ENCODE peak calls at places on chromosomes 2 and 18, in four cellular contexts. One of them, this sample, is unnamed.

GRCh38 chr2:28956415-28956826 is 24.7 kb upstream of the TOGARAM2 start:
- DNase-seq in body of pancreas: peak; percentile 25
- DNase-seq in G401: peak; percentile 24
- DNase-seq in naive B cell: no peak
- DNase-seq in this sample: peak; percentile 62

GRCh38 chr2:36352024-36352398 is 3.6 kb upstream of the CRIM1 start:
- DNase-seq in body of pancreas: peak; percentile 27
- DNase-seq in G401: peak; percentile 78
- DNase-seq in naive B cell: peak; percentile 36
- DNase-seq in this sample: peak; percentile 68

GRCh38 chr18:8812631-8813030 is 107.3 kb downstream of the MTCL1 start:
- DNase-seq in body of pancreas: no peak
- DNase-seq in G401: no peak
- DNase-seq in naive B cell: no peak
- DNase-seq in this sample: no peak

GRCh38 chr2:179562330-179562885 is 297.8 kb upstream of the SESTD1 start:
- DNase-seq in body of pancreas: peak; percentile 16
- DNase-seq in G401: peak; percentile 27
- DNase-seq in naive B cell: no peak
- DNase-seq in this sample: no peak

GRCh38 chr2:28558421-28558820 is 62.6 kb downstream of the PLB1 start:
- DNase-seq in body of pancreas: no peak
- DNase-seq in G401: no peak
- DNase-seq in naive B cell: no peak
- DNase-seq in this sample: no peak

GRCh38 chr2:157440404-157441071 is 3.4 kb downstream of the CYTIP start:
- DNase-seq in body of pancreas: no peak
- DNase-seq in G401: no peak
- DNase-seq in naive B cell: no peak
- DNase-seq in this sample: no peak

GRCh38 chr2:67631474-67631873 is 234.3 kb downstream of the ETAA1 start:
- DNase-seq in body of pancreas: no peak
- DNase-seq in G401: no peak
- DNase-seq in naive B cell: no peak
- DNase-seq in this sample: no peak

GRCh38 chr2:32627441-32627900 is 379 bp upstream of the TTC27 start:
- DNase-seq in body of pancreas: peak; percentile 58
- DNase-seq in G401: no peak
- DNase-seq in naive B cell: no peak
- DNase-seq in this sample: peak; percentile 9

GRCh38 chr2:196399736-196400691 is 228.6 kb upstream of the STK17B start:
- DNase-seq in body of pancreas: no peak
- DNase-seq in G401: peak; percentile 33
- DNase-seq in naive B cell: no peak
- DNase-seq in this sample: no peak

GRCh38 chr2:42115588-42115987 is 53.6 kb upstream of the EML4 start:
- DNase-seq in body of pancreas: no peak
- DNase-seq in G401: no peak
- DNase-seq in naive B cell: no peak
- DNase-seq in this sample: no peak

GRCh38 chr18:24658302-24658701 is 197.9 kb downstream of the HRH4 start:
- DNase-seq in body of pancreas: no peak
- DNase-seq in G401: no peak
- DNase-seq in naive B cell: no peak
- DNase-seq in this sample: no peak

GRCh38 chr2:200484934-200485333 is 24.9 kb downstream of the KCTD18 start:
- DNase-seq in body of pancreas: no peak
- DNase-seq in G401: no peak
- DNase-seq in naive B cell: no peak
- DNase-seq in this sample: no peak

GRCh38 chr2:223847410-223847809 is 10.0 kb upstream of the AP1S3 start:
- DNase-seq in body of pancreas: no peak
- DNase-seq in G401: no peak
- DNase-seq in naive B cell: no peak
- DNase-seq in this sample: no peak

GRCh38 chr2:25497862-25498407 is 156.2 kb upstream of the DNMT3A start:
- DNase-seq in body of pancreas: no peak
- DNase-seq in G401: no peak
- DNase-seq in naive B cell: no peak
- DNase-seq in this sample: no peak

GRCh38 chr2:151374426-151374825 is 17.0 kb downstream of the TNFAIP6 start:
- DNase-seq in body of pancreas: no peak
- DNase-seq in G401: no peak
- DNase-seq in naive B cell: no peak
- DNase-seq in this sample: no peak

GRCh38 chr18:76256897-76257500 is 238.0 kb downstream of the ZNF516 start:
- DNase-seq in body of pancreas: peak; percentile 13
- DNase-seq in G401: peak; percentile 19
- DNase-seq in naive B cell: no peak
- DNase-seq in this sample: peak; percentile 22

GRCh38 chr2:4763009-4763408 is 929.2 kb upstream of the SOX11 start:
- DNase-seq in body of pancreas: peak; percentile 62
- DNase-seq in G401: no peak
- DNase-seq in naive B cell: no peak
- DNase-seq in this sample: no peak

GRCh38 chr2:241180495-241180894 is 8.0 kb upstream of the ANO7 start:
- DNase-seq in body of pancreas: no peak
- DNase-seq in G401: peak; percentile 7
- DNase-seq in naive B cell: no peak
- DNase-seq in this sample: no peak

GRCh38 chr2:181058378-181059269 is 78.2 kb downstream of the UBE2E3 start:
- DNase-seq in body of pancreas: peak; percentile 58
- DNase-seq in G401: no peak
- DNase-seq in naive B cell: peak; percentile 28
- DNase-seq in this sample: peak; percentile 60

GRCh38 chr2:181680055-181680936 is at the start of gene NEUROD1:
- DNase-seq in body of pancreas: peak; percentile 60
- DNase-seq in G401: peak; percentile 99
- DNase-seq in naive B cell: no peak
- DNase-seq in this sample: no peak

GRCh38 chr18:79484661-79485621 is 89.2 kb downstream of the NFATC1 start:
- DNase-seq in body of pancreas: peak; percentile 31
- DNase-seq in G401: no peak
- DNase-seq in naive B cell: no peak
- DNase-seq in this sample: peak; percentile 15

GRCh38 chr2:42367835-42368234 is 6.8 kb upstream of the COX7A2L start:
- DNase-seq in body of pancreas: peak; percentile 5
- DNase-seq in G401: peak; percentile 60
- DNase-seq in naive B cell: no peak
- DNase-seq in this sample: no peak

GRCh38 chr2:174611851-174612250 is 14.2 kb upstream of the WIPF1 start:
- DNase-seq in body of pancreas: no peak
- DNase-seq in G401: no peak
- DNase-seq in naive B cell: peak; percentile 46
- DNase-seq in this sample: no peak

This sample was measured in HepG2.